ENCODE peak calls at places on chromosomes 3 and 15, in five cellular contexts. Y, G, W, I and Q are unnamed samples.

GRCh38 chr15:58065445-58066041 is at the start of gene ALDH1A2:
- DNase-seq in G (peak; percentile 56), Y (no peak), I (no peak), W (peak; percentile 16), Q (peak; percentile 77)

GRCh38 chr3:159130108-159130507 is 328.3 kb downstream of the MFSD1 start:
- DNase-seq in W (peak; percentile 16), G (no peak), I (no peak), Y (peak; percentile 1), Q (no peak)

GRCh38 chr3:141237701-141238521 is 6.3 kb downstream of the PXYLP1 start:
- DNase-seq in Y (no peak), W (peak; percentile 92), G (no peak), I (peak; percentile 79), Q (no peak)

GRCh38 chr3:114698355-114699105 is 404.7 kb downstream of the TIGIT start:
- DNase-seq in I (no peak), G (no peak), W (no peak), Y (no peak), Q (no peak)

GRCh38 chr3:148203263-148204010 is 494.3 kb upstream of the AGTR1 start:
- DNase-seq in G (no peak), W (no peak), I (no peak), Y (peak; percentile 5), Q (no peak)

GRCh38 chr3:15337963-15338362 is 5.6 kb upstream of the SH3BP5 start:
- DNase-seq in Y (no peak), W (no peak), G (no peak), I (no peak), Q (no peak)

GRCh38 chr3:168653255-168653654 is 557.5 kb upstream of the GOLIM4 start:
- DNase-seq in G (no peak), W (no peak), I (no peak), Y (no peak), Q (no peak)

GRCh38 chr3:48411041-48411588 is 18.8 kb downstream of the PLXNB1 start:
- DNase-seq in I (peak; percentile 8), G (peak; percentile 8), Y (no peak), W (peak; percentile 1), Q (peak; percentile 29)

GRCh38 chr3:74303711-74304110 is 310.7 kb downstream of the CNTN3 start:
- DNase-seq in Y (no peak), W (no peak), I (no peak), G (no peak), Q (no peak)

GRCh38 chr3:43857361-43858051 is 166.8 kb downstream of the ABHD5 start:
- DNase-seq in W (no peak), Y (peak; percentile 35), I (no peak), G (no peak), Q (no peak)

GRCh38 chr3:98038241-98038640 is 3.1 kb upstream of the GABRR3 start:
- DNase-seq in I (no peak), G (no peak), W (no peak), Y (no peak), Q (no peak)

GRCh38 chr3:197792019-197792647 is 1.1 kb downstream of the LRCH3 start:
- DNase-seq in Y (no peak), G (no peak), W (no peak), I (no peak), Q (no peak)

GRCh38 chr3:114848643-114849350 is 298.3 kb downstream of the ZBTB20 start:
- DNase-seq in I (no peak), G (no peak), W (peak; percentile 18), Y (no peak), Q (no peak)

GRCh38 chr3:100449214-100449613 is 43.2 kb upstream of the TMEM45A start:
- DNase-seq in Y (no peak), W (no peak), G (no peak), I (no peak), Q (no peak)

GRCh38 chr3:188407158-188407880 is 253.4 kb downstream of the LPP start:
- DNase-seq in I (no peak), W (no peak), Y (peak; percentile 55), G (no peak), Q (no peak)

GRCh38 chr15:42704492-42704926 is 32.4 kb downstream of the CDAN1 start:
- DNase-seq in G (peak; percentile 46), W (peak; percentile 78), I (peak; percentile 47), Y (peak; percentile 73), Q (peak; percentile 71)

GRCh38 chr15:65101418-65101890 is 13.5 kb downstream of the UBAP1L start:
- DNase-seq in G (peak; percentile 75), W (peak; percentile 42), Y (peak; percentile 63), I (peak; percentile 63), Q (peak; percentile 82)

GRCh38 chr3:72698154-72698917 is 149.9 kb downstream of the SHQ1 start:
- DNase-seq in W (no peak), I (no peak), G (no peak), Y (no peak), Q (no peak)

GRCh38 chr3:5084224-5084623 is 37.9 kb upstream of the ARL8B start:
- DNase-seq in Y (no peak), W (no peak), G (no peak), I (no peak), Q (no peak)

GRCh38 chr3:5078151-5078550 is 43.9 kb upstream of the ARL8B start:
- DNase-seq in G (no peak), I (no peak), W (no peak), Y (peak; percentile 66), Q (no peak)

GRCh38 chr3:5080779-5081550 is 41.1 kb upstream of the ARL8B start:
- DNase-seq in G (no peak), W (peak; percentile 26), Y (no peak), I (no peak), Q (no peak)

GRCh38 chr3:5082658-5083030 is 39.4 kb upstream of the ARL8B start:
- DNase-seq in I (no peak), G (no peak), W (no peak), Y (no peak), Q (no peak)

DNA sequence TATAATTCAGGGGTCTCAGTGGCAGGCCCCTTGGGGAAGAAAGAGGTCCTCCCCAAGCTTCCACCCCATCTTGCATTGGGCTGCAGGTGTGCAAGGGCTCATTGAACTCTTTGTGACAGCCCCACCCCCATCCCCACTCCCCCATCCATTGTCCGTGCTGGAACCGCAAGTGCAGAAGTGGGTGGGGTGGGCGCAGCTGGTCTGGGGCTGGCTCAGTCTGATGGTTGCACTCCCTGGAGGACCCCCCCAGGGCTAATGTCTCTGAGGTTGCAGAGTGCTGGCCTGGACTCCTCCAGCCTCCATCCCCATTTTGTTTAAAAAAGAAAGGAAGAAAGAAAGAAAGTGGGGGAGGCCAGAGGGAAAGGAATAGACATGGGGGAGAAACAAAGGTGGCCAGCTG is 42.3 kb upstream of the ARL8B start:
- DNase-seq in Y (no peak), G (no peak), I (no peak), W (no peak), Q (no peak)
- H3K9me3 ChIP-seq in Y (no peaks in the 10 kb centered on the region), G (no peaks in the 10 kb centered on the region), I (no peaks in the 10 kb centered on the region), W (no peaks in the 10 kb centered on the region), Q (no peaks in the 10 kb centered on the region)

DNA sequence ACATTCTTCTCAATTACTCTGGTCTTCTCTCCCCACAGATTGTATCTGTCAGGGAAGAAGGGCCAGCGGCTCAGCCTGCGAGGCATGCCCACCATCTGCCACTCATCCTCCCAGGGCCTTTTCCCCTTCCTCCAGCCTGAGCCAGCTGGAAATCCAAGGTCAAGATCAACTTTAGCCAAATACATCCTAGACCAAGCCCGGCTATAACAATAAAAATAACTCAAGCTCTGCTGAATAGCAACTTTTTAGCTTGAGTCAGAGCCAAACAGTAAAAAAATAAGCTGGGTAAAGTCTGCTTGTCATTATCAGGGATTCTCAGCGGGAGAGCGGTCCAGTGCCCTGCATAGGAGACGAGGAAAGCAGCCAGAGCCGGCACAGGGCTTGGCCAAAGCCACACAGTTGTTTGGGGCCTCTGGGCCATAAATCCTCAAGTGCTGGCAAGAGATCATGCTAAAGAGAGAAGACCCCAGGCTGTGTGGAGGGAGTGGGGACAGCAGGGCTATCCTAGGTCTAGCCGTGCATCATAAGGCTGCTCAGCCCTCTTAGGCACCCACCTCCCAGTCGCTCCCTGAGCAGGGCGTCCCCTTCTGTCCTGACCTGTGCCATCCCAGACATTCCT is 76.2 kb upstream of the HERC1 start:
- DNase-seq in Y (peak; percentile 53), G (no peak), W (no peak), I (no peak), Q (no peak)
- H3K27ac ChIP-seq in Y (peak overlapping the region; percentile 2), G (peak overlapping the region; percentile 60), W (peak overlapping the region; percentile 66), I (no peak overlapping the region), Q (no peak overlapping the region)

GRCh38 chr3:145357453-145357852 is 803.5 kb downstream of the PLOD2 start:
- DNase-seq in W (no peak), I (no peak), Y (no peak), G (no peak), Q (no peak)

GRCh38 chr3:145359040-145359439 is 801.9 kb downstream of the PLOD2 start:
- DNase-seq in I (no peak), Y (no peak), G (no peak), W (no peak), Q (no peak)

DNA sequence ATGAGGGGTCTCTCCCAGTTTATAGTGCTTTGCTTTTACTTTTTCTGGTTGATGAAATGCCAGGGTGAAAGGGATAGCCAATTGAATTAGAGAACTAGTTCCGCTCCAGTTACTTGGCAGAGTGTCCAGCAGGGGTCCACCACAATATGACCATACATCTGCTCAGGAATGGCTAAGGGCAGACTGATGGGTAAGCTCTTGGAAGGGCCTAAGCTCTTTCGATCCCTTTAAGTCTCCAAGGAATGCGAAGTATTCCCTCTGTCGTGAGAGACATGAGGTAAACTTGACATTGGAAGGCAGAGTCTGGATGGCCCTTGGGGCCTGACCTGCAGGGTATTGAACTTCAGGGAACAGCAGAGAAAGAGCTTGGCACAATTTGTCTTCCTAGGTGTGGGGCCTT is 805.8 kb downstream of the PLOD2 start:
- DNase-seq in Y (no peak), G (no peak), W (no peak), I (no peak), Q (no peak)
- H3K9me3 ChIP-seq in Y (peaks cover 7% of the 10 kb centered on the region), G (no peaks in the 10 kb centered on the region), W (no peaks in the 10 kb centered on the region), I (peaks cover 42% of the 10 kb centered on the region), Q (peaks cover 6% of the 10 kb centered on the region)

GRCh38 chr3:181274025-181274424 is 284.5 kb upstream of the DNAJC19 start:
- DNase-seq in W (no peak), Y (no peak), I (no peak), G (no peak), Q (no peak)

GRCh38 chr3:181278468-181279238 is 289.1 kb upstream of the DNAJC19 start:
- DNase-seq in I (no peak), Y (no peak), W (no peak), G (no peak), Q (no peak)

GRCh38 chr3:181279239-181279565 is 289.7 kb upstream of the DNAJC19 start:
- DNase-seq in W (no peak), Y (no peak), I (no peak), G (no peak), Q (no peak)

DNA sequence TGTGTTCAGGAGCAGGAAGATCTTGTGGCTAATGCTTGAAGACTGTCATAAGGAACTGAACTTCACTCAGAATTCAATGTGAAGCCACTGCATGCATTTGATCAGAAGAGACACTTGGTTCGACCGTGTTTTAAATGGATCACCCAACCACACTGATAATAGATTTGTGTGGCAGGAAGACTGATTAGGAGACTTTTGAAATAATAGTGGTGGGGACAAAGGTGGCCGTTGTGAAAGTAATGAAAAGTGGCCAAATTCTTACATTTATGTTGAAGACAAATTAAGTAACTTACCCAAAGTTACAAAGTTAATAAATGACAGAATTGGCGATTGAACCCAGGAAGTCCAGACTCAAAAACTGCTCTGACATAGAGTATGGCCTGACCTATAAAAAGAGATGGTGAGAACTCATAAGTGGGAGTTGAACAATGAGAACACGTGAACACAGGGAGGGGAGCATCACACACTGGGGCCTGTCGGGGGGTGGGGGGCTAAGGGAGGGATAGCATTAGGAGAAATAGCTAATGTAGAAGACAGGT is 286.9 kb upstream of the DNAJC19 start:
- DNase-seq in G (no peak), I (no peak), W (no peak), Y (no peak), Q (no peak)
- H3K27ac ChIP-seq in G (no peak overlapping the region), I (no peak overlapping the region), W (no peak overlapping the region), Y (no peak overlapping the region), Q (no peak overlapping the region)